ENCODE peak calls at places on chromosomes 7 and 10, in seven cellular contexts. Q is psoas muscle; I is CD8-positive, alpha-beta T cell; S is aorta; F is heart left ventricle; O is upper lobe of left lung; V is foreskin keratinocyte. D is an unnamed sample.

GRCh38 chr7:99373086-99374066 is 1.2 kb upstream of the ARPC1B start:
- ATAC-seq in I (no peak), S (no peak), V (no peak), F (no peak), O (no peak), Q (no peak), D (no peak)

GRCh38 chr7:114854369-114854768 is 67.5 kb upstream of the MDFIC start:
- ATAC-seq in F (no peak), O (no peak), V (peak; percentile 49), I (no peak), Q (no peak), S (no peak), D (no peak)

GRCh38 chr10:48258083-48258482 is 16.4 kb downstream of the FRMPD2 start:
- ATAC-seq in Q (no peak), O (no peak), F (no peak), S (no peak), V (no peak), I (no peak), D (no peak)

GRCh38 chr10:95462740-95463667 is 98.2 kb downstream of the SORBS1 start:
- ATAC-seq in I (no peak), O (peak; percentile 29), V (no peak), Q (peak; percentile 11), F (peak; percentile 38), S (no peak), D (peak; percentile 8)

GRCh38 chr10:788796-789748 is 99.6 kb upstream of the DIP2C start:
- ATAC-seq in F (peak; percentile 60), I (no peak), V (peak; percentile 53), S (peak; percentile 68), Q (peak; percentile 93), O (peak; percentile 63), D (peak; percentile 81)

GRCh38 chr7:1228535-1229333 is 3.9 kb upstream of the UNCX start:
- ATAC-seq in V (no peak), S (no peak), O (no peak), Q (no peak), F (no peak), I (no peak), D (no peak)

GRCh38 chr7:140229101-140229525 is 52.3 kb upstream of the KDM7A start:
- ATAC-seq in V (no peak), S (no peak), O (no peak), F (no peak), I (peak; percentile 12), Q (no peak), D (no peak)

GRCh38 chr7:151731022-151731441 is 145.9 kb downstream of the PRKAG2 start:
- ATAC-seq in S (no peak), V (no peak), O (no peak), F (no peak), Q (no peak), I (no peak), D (no peak)

GRCh38 chr7:47332213-47332612 is 249.7 kb downstream of the TNS3 start:
- ATAC-seq in F (no peak), O (no peak), Q (no peak), I (no peak), V (no peak), S (no peak), D (no peak)

GRCh38 chr7:133207687-133208086 is 45.2 kb upstream of the EXOC4 start:
- ATAC-seq in O (no peak), F (no peak), Q (no peak), I (no peak), S (no peak), V (no peak), D (no peak)

GRCh38 chr10:100934084-100934659 is 21.4 kb downstream of the SLF2 start:
- ATAC-seq in I (peak; percentile 36), Q (no peak), F (no peak), V (no peak), O (no peak), S (no peak), D (no peak)

GRCh38 chr10:129467346-129468119 is 492 bp downstream of the MGMT start:
- ATAC-seq in V (peak; percentile 13), Q (peak; percentile 31), S (peak; percentile 20), F (peak; percentile 3), O (peak; percentile 6), I (no peak), D (no peak)

GRCh38 chr7:83821866-83822265 is 172.9 kb upstream of the SEMA3E start:
- ATAC-seq in O (no peak), V (no peak), Q (no peak), S (no peak), F (no peak), I (no peak), D (no peak)

GRCh38 chr10:124300735-124301134 is 118.0 kb downstream of the OAT start:
- ATAC-seq in V (no peak), O (no peak), Q (no peak), S (no peak), I (no peak), F (no peak), D (no peak)

GRCh38 chr7:54969190-54969967 is 49.4 kb upstream of the EGFR start:
- ATAC-seq in V (no peak), F (no peak), Q (no peak), O (no peak), S (no peak), I (no peak), D (no peak)

GRCh38 chr7:142420554-142421362 is 162.9 kb upstream of the PRSS58 start:
- ATAC-seq in Q (peak; percentile 63), S (peak; percentile 11), I (no peak), F (no peak), V (peak; percentile 54), O (no peak), D (no peak)

GRCh38 chr10:7913122-7913872 is 95.0 kb downstream of the TAF3 start:
- ATAC-seq in S (no peak), I (no peak), O (no peak), V (no peak), Q (peak; percentile 79), F (no peak), D (no peak)

DNA sequence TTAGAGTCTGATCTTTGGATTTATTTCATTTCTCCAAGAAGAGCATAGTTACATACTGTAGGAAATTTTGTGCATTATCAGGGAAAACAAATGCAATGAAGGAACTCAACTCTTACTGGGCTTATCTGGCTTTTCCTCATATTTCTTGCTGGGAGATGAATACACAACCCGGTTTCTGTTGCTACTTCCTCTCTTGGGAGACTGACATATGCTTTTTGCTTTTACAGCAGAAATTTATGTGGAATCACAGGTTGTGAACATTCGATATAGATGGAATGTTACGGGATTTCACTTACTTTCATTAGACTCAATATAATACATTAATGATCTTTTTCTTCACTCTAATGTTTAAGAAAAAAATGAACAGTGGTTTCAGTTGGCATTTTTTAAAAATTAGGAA is 7.0 kb downstream of the SND1 start:
- ATAC-seq in I (no peak), Q (no peak), F (no peak), V (no peak), S (no peak), O (no peak), D (no peak)
- H3K4me1 ChIP-seq in I (peaks cover 12% of the 10 kb centered on the region), Q (peaks cover 17% of the 10 kb centered on the region), F (peaks cover 14% of the 10 kb centered on the region), V (peaks cover 11% of the 10 kb centered on the region), S (no peaks in the 10 kb centered on the region), O (peaks cover 10% of the 10 kb centered on the region), D (no peaks in the 10 kb centered on the region)

DNA sequence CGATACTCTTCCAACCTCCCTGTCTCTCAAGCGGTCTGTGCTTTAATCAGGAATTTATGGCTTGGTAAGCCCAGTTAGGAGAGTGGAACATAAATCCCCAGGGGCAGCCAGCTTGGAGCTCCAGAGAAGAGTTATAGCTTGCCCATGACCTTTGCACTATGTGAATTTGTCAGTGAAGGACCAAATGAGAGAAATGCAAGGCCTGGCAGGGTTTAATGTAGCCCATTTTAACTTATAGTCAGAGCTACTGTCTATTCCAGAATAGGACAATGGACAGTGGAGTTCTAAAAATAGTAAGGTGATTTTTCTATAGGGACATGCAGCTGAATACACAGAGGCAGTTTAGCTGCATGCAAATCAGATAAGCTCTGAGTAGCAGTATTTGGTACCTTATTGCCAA is 142.6 kb upstream of the CAV2 start:
- ATAC-seq in O (no peak), Q (no peak), F (no peak), V (no peak), S (no peak), I (no peak), D (no peak)
- H3K27ac ChIP-seq in O (peak overlapping the region; percentile 28), Q (peak overlapping the region; percentile 50), F (peak overlapping the region; percentile 90), V (peak overlapping the region; percentile 75), S (peak overlapping the region; percentile 91), I (no peak overlapping the region), D (peak overlapping the region; percentile 82)

GRCh38 chr10:103767756-103768155 is 87.6 kb downstream of the SH3PXD2A start:
- ATAC-seq in O (no peak), S (no peak), V (peak; percentile 9), Q (no peak), I (no peak), F (no peak), D (no peak)

GRCh38 chr10:103768345-103768744 is 87.0 kb downstream of the SH3PXD2A start:
- ATAC-seq in V (no peak), S (no peak), O (no peak), F (no peak), Q (no peak), I (no peak), D (no peak)

GRCh38 chr10:103766751-103767509 is 88.4 kb downstream of the SH3PXD2A start:
- ATAC-seq in Q (no peak), O (no peak), F (no peak), I (no peak), S (no peak), V (no peak), D (no peak)

GRCh38 chr10:103770139-103770538 is 85.2 kb downstream of the SH3PXD2A start:
- ATAC-seq in S (no peak), I (no peak), F (no peak), O (no peak), V (no peak), Q (no peak), D (no peak)

GRCh38 chr10:103769176-103769575 is 86.2 kb downstream of the SH3PXD2A start:
- ATAC-seq in S (no peak), Q (no peak), O (no peak), V (no peak), F (no peak), I (no peak), D (no peak)
- H3K4me1 ChIP-seq in S (no peaks in the 10 kb centered on the region), Q (peaks cover 32% of the 10 kb centered on the region), O (peaks cover 20% of the 10 kb centered on the region), V (peaks cover 57% of the 10 kb centered on the region), F (peaks cover 22% of the 10 kb centered on the region), I (peaks cover 49% of the 10 kb centered on the region), D (no peaks in the 10 kb centered on the region)

GRCh38 chr10:103879831-103880230 is 24.5 kb upstream of the SH3PXD2A start:
- ATAC-seq in V (no peak), O (no peak), S (no peak), I (no peak), F (no peak), Q (no peak), D (no peak)
- H3K27ac ChIP-seq in V (peak overlapping the region; percentile 92), O (no peak overlapping the region), S (no peak overlapping the region), I (no peak overlapping the region), F (no peak overlapping the region), Q (peak overlapping the region; percentile 75), D (no peak overlapping the region)

GRCh38 chr10:60960031-60960430 is 16.0 kb upstream of the RHOBTB1 start:
- ATAC-seq in F (no peak), Q (no peak), V (no peak), O (no peak), I (no peak), S (no peak), D (no peak)
- H3K4me1 ChIP-seq in F (peaks cover 10% of the 10 kb centered on the region), Q (peaks cover 21% of the 10 kb centered on the region), V (peaks cover 28% of the 10 kb centered on the region), O (peaks cover 15% of the 10 kb centered on the region), I (no peaks in the 10 kb centered on the region), S (no peaks in the 10 kb centered on the region), D (no peaks in the 10 kb centered on the region)